ENCODE peak calls at places on chromosomes 11 and 22, in eight cellular contexts. B is tibial artery, C is fibroblast of lung, S is right lobe of liver, G is suprapubic skin, K is AG04450, R is ovary, A is prostate gland. F is an unnamed sample.

GRCh38 chr11:9172394-9172793 is 81.0 kb upstream of the SCUBE2 start:
- DNase-seq in B (no peak), C (no peak), S (no peak), G (no peak), K (no peak), R (no peak), A (no peak), F (peak)

GRCh38 chr11:33912405-33913361 is 20.8 kb upstream of the LMO2 start:
- DNase-seq in B (no peak), C (peak), S (no peak), G (no peak), K (peak), R (no peak), A (no peak), F (peak)

GRCh38 chr11:117189191-117189940 is 9.8 kb upstream of the TAGLN start:
- DNase-seq in B (peak), C (no peak), S (peak), G (peak), K (no peak), R (no peak), A (no peak), F (no peak)

GRCh38 chr22:38112361-38112760 is 1.9 kb upstream of the BAIAP2L2 start:
- DNase-seq in B (no peak), C (no peak), S (peak), G (no peak), K (no peak), R (no peak), A (no peak), F (no peak)

GRCh38 chr11:87295237-87295636 is 257.5 kb downstream of the TMEM135 start:
- DNase-seq in B (no peak), C (no peak), S (no peak), G (no peak), K (no peak), R (no peak), A (no peak), F (no peak)

GRCh38 chr22:19631899-19632670 is 82.2 kb upstream of the SEPTIN5 start:
- DNase-seq in B (peak), C (peak), S (no peak), G (no peak), K (peak), R (no peak), A (no peak), F (peak)

GRCh38 chr11:64379160-64379559 is 20.2 kb downstream of the RPS6KA4 start:
- DNase-seq in B (no peak), C (no peak), S (no peak), G (no peak), K (no peak), R (no peak), A (no peak), F (no peak)

GRCh38 chr11:39236916-39237315 is 2222.5 kb downstream of the LRRC4C start:
- DNase-seq in B (no peak), C (peak), S (no peak), G (no peak), K (no peak), R (no peak), A (no peak), F (peak)

GRCh38 chr11:39678996-39679395 is 1780.5 kb downstream of the LRRC4C start:
- DNase-seq in B (no peak), C (peak), S (no peak), G (no peak), K (no peak), R (no peak), A (no peak), F (no peak)

GRCh38 chr11:86274503-86274902 is 27.5 kb upstream of the HIKESHI start:
- DNase-seq in B (no peak), C (no peak), S (no peak), G (no peak), K (no peak), R (no peak), A (no peak), F (peak)

GRCh38 chr11:31369348-31370329 is at the start of the genes DCDC1 and DNAJC24:
- DNase-seq in B (peak), C (peak), S (peak), G (peak), K (peak), R (peak), A (peak), F (peak)

GRCh38 chr11:5910521-5910920 is 17.5 kb downstream of the OR52E5 start:
- DNase-seq in B (no peak), C (no peak), S (no peak), G (no peak), K (no peak), R (no peak), A (no peak), F (no peak)

GRCh38 chr11:67242548-67242947 is 23.7 kb upstream of the GRK2 start:
- DNase-seq in B (no peak), C (no peak), S (no peak), G (no peak), K (no peak), R (no peak), A (no peak), F (no peak)

GRCh38 chr11:119111361-119111925 is 4.3 kb downstream of the C2CD2L start:
- DNase-seq in B (no peak), C (no peak), S (no peak), G (peak), K (no peak), R (no peak), A (no peak), F (no peak)

GRCh38 chr11:64245797-64246623 is 733 bp downstream of the PPP1R14B start:
- DNase-seq in B (peak), C (peak), S (peak), G (peak), K (peak), R (peak), A (no peak), F (peak)

DNA sequence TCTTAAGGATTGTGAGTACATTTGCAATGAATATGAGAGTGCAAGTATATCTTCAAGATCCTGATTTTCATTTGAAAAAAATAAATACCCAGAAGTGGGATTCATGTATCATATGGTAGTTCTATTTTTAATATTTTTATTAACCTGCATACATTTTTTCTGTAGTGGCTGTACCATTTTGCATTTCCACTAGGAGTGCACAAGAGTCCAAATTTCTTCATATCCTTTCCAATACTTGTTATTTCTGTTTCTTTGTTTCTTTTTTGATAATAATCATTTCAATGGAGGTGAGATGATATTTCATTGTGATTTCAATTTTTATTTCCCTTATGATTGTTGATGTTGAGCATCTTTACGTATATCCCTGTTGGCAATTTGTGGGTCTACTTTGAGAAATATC is 759.8 kb upstream of the CNTN5 start:
- DNase-seq in B (no peak), C (no peak), S (no peak), G (no peak), K (no peak), R (no peak), A (no peak), F (no peak)
- TF ChIP-seq CTCF in B (no peak), C (no peak), S (no peak), G (no peak), K (no peak), R (no peak), A (no peak), F (peak)

DNA sequence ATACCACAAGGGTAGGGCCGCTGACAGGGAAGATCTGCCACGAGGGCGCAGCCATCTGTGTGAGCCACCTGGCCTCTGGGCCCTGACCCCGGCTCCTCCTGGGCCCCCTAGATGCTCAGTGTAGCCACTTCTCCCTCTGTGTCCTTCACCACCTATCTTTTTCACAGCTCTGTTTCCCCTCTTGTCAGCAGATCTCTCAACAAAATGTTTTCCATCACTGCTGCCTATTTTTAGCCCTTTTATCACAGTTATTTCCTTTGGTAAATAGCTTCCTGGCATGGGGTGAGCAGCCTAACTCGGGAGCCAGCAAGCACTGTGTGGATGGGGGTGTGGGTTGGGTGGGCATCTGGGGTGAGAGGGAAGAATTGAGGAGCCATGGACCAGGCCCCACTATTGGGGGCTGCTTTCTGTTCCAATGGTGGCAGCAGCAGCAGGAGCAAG is 135.2 kb upstream of the NAV2 start:
- DNase-seq in B (no peak), C (peak), S (no peak), G (no peak), K (no peak), R (no peak), A (no peak), F (no peak)
- H3K27ac ChIP-seq in B (peak), C (no peak), S (peak), G (peak), K (peak), R (peak), A (peak), F (no peak)

DNA sequence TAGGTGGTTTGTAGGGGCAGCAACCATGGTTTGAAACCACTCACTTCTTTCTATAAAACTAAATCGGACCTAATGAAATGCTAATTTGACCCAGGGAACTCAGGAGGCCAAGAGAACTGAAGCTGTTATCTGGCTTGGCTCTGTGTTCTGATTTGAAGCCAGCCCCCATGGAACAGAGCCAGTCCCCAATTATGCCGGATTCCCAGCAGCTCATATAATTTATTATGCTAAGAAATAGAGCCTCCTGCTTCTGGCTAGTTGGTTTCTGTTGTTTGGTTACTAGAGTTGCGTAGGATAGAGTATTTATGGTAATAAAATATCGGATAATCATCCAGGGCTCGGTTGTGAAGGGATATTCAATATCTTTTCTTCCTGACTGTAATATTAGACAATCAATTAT is 120.5 kb upstream of the TTC12 start:
- DNase-seq in B (no peak), C (peak), S (no peak), G (no peak), K (no peak), R (peak), A (no peak), F (peak)
- TF ChIP-seq CTCF in B (no peak), C (no peak), S (no peak), G (no peak), K (no peak), R (no peak), A (no peak), F (no peak)

GRCh38 chr11:13649619-13650018 is 18.8 kb upstream of the FAR1 start:
- DNase-seq in B (no peak), C (no peak), S (no peak), G (no peak), K (no peak), R (no peak), A (no peak), F (no peak)
- H3K27ac ChIP-seq in B (no peak), C (no peak), S (no peak), G (no peak), K (no peak), R (no peak), A (no peak), F (no peak)

GRCh38 chr11:126357969-126358762 is 2.7 kb downstream of the ST3GAL4 start:
- DNase-seq in B (peak), C (no peak), S (no peak), G (peak), K (no peak), R (peak), A (no peak), F (no peak)
- TF ChIP-seq CTCF in B (no peak), C (no peak), S (no peak), G (no peak), K (no peak), R (peak), A (no peak), F (no peak)

DNA sequence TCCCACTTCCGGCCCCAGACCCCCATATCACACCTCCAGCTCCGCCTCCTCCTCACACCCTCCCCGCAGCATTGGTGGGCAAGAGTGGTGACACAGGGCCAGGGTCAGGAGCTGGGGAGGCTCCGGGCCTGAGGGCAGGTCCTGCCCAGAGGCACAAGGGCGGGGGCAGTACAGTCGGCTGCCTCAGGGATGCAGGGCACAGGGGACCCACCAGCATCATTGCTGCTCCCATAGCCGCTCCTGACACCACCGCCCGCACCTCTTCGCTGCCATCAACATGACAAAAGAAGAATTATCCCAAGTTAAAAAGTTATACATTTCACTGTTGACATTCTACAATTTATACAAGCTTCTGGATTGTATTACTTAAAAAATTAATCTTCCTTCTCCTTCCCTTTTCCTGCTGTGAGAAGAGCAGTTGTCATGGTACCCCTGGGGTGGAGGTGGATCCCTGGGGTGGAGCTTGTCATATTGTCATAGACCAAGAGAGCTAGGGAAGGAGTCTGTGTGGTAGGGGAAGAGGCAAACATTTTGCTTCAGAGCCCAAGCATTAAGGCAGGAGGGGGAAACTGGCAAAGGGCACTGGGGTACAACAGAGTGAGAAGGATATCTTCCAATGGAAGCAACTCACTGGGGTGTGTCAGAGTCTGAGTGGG is 4.1 kb downstream of the SBF2 start:
- DNase-seq in B (no peak), C (no peak), S (no peak), G (no peak), K (no peak), R (no peak), A (no peak), F (no peak)
- H3K27ac ChIP-seq in B (no peak), C (no peak), S (no peak), G (no peak), K (no peak), R (no peak), A (no peak), F (no peak)

GRCh38 chr11:36622431-36623136 is 24.5 kb upstream of the RAG2 start:
- DNase-seq in B (no peak), C (peak), S (no peak), G (no peak), K (peak), R (no peak), A (no peak), F (peak)
- TF ChIP-seq CTCF in B (peak), C (peak), S (peak), G (no peak), K (peak), R (no peak), A (peak), F (peak)

GRCh38 chr22:21573293-21573734 is 5.8 kb downstream of the UBE2L3 start:
- DNase-seq in B (no peak), C (no peak), S (no peak), G (no peak), K (no peak), R (no peak), A (no peak), F (no peak)

GRCh38 chr22:21573750-21574494 is 6.4 kb downstream of the UBE2L3 start:
- DNase-seq in B (no peak), C (no peak), S (no peak), G (no peak), K (no peak), R (no peak), A (no peak), F (no peak)

GRCh38 chr22:21569459-21570161 is 2.1 kb downstream of the UBE2L3 start:
- DNase-seq in B (no peak), C (no peak), S (no peak), G (no peak), K (no peak), R (no peak), A (no peak), F (no peak)

GRCh38 chr22:21570398-21570797 is 2.9 kb downstream of the UBE2L3 start:
- DNase-seq in B (no peak), C (no peak), S (no peak), G (no peak), K (no peak), R (no peak), A (no peak), F (no peak)

GRCh38 chr22:21571679-21572078 is 4.2 kb downstream of the UBE2L3 start:
- DNase-seq in B (no peak), C (no peak), S (no peak), G (no peak), K (no peak), R (no peak), A (no peak), F (no peak)
- H3K27ac ChIP-seq in B (no peak), C (no peak), S (no peak), G (no peak), K (no peak), R (no peak), A (no peak), F (peak)

GRCh38 chr22:42614312-42615091 is at the start of gene POLDIP3:
- DNase-seq in B (peak), C (peak), S (peak), G (peak), K (peak), R (peak), A (peak), F (peak)
- TF ChIP-seq CTCF in B (peak), C (peak), S (peak), G (peak), K (peak), R (no peak), A (peak), F (no peak)